ENCODE peak calls at places on chromosome 19, in six cellular contexts. One of them, this sample, is unnamed.

GRCh38 chr19:15294591-15294990 is 37.7 kb downstream of the BRD4 start:
- DNase-seq in H9: no peak
- DNase-seq in mesendoderm: no peak
- DNase-seq in IMR-90: no peak
- DNase-seq in mesenchymal stem cell: no peak
- DNase-seq in H1: no peak
- DNase-seq in this sample: no peak

GRCh38 chr19:14117668-14118164 is at the start of gene PRKACA:
- DNase-seq in H9: peak; percentile 99
- DNase-seq in H1: peak; percentile 91
- DNase-seq in IMR-90: peak; percentile 98
- DNase-seq in mesendoderm: peak; percentile 99
- DNase-seq in mesenchymal stem cell: peak; percentile 99
- DNase-seq in this sample: peak; percentile 99

GRCh38 chr19:11332822-11333221 is 6.6 kb downstream of the RAB3D start:
- DNase-seq in H9: no peak
- DNase-seq in IMR-90: no peak
- DNase-seq in mesendoderm: no peak
- DNase-seq in mesenchymal stem cell: no peak
- DNase-seq in H1: no peak
- DNase-seq in this sample: no peak

GRCh38 chr19:5090780-5091575 is 122.1 kb downstream of the KDM4B start:
- DNase-seq in mesendoderm: peak; percentile 50
- DNase-seq in H1: no peak
- DNase-seq in mesenchymal stem cell: peak; percentile 51
- DNase-seq in H9: no peak
- DNase-seq in IMR-90: peak; percentile 15
- DNase-seq in this sample: peak; percentile 24

GRCh38 chr19:2732157-2732725 is 7.6 kb downstream of the SLC39A3 start:
- DNase-seq in H1: no peak
- DNase-seq in mesendoderm: no peak
- DNase-seq in mesenchymal stem cell: no peak
- DNase-seq in IMR-90: no peak
- DNase-seq in H9: no peak
- DNase-seq in this sample: no peak

GRCh38 chr19:33333151-33333550 is 30.8 kb upstream of the CEBPA start:
- DNase-seq in IMR-90: no peak
- DNase-seq in H1: no peak
- DNase-seq in mesenchymal stem cell: no peak
- DNase-seq in mesendoderm: no peak
- DNase-seq in H9: no peak
- DNase-seq in this sample: no peak

GRCh38 chr19:38004100-38004504 is 97.1 kb downstream of the SIPA1L3 start:
- DNase-seq in H1: no peak
- DNase-seq in H9: no peak
- DNase-seq in mesendoderm: no peak
- DNase-seq in mesenchymal stem cell: no peak
- DNase-seq in IMR-90: no peak
- DNase-seq in this sample: no peak

GRCh38 chr19:18771328-18772242 is 19.5 kb downstream of the COMP start:
- DNase-seq in IMR-90: no peak
- DNase-seq in mesenchymal stem cell: no peak
- DNase-seq in H9: peak; percentile 62
- DNase-seq in mesendoderm: peak; percentile 54
- DNase-seq in H1: no peak
- DNase-seq in this sample: no peak

GRCh38 chr19:38728752-38729541 is 15.3 kb downstream of the CAPN12 start:
- DNase-seq in H9: no peak
- DNase-seq in H1: no peak
- DNase-seq in mesendoderm: no peak
- DNase-seq in mesenchymal stem cell: no peak
- DNase-seq in IMR-90: no peak
- DNase-seq in this sample: no peak

GRCh38 chr19:33194884-33195710 is 967 bp downstream of the LRP3 start:
- DNase-seq in H9: no peak
- DNase-seq in IMR-90: peak; percentile 48
- DNase-seq in mesenchymal stem cell: peak; percentile 66
- DNase-seq in mesendoderm: peak; percentile 28
- DNase-seq in H1: no peak
- DNase-seq in this sample: no peak

DNA sequence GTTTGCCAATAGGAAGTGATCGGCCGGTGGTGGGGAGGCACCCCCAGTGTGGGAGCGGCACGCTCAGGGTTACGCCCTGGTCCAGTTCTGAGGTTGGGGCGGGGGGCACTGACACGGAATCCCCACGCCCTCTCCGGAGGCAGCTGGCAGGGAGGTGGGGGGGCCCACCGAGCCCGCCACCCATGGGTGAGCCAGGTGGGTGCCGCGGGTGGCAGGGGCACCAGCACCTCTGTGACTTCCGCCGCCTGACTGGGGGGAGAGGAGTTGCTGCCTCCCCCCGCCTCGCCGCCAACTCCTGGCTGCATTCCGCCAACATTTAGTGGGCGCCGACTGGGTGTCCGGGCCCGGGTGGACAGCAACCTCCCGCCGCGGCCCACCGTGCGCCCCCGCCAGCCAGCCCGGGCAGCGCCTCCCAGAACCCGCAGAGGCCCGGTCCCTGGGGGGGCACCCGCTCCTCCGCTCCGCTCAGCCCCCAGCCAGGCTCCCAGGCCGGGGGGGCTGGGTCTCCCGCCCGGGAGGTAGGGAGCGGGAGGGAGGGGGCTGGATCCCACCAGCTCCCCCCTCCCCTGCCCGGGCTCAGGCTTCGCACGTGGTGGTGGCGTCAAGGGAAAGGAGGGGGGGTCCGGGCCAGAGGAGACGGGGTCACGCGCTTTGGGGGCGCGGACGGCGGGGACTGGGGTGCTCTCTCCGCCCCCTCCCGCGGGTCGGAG is 2.0 kb downstream of the ZBTB7A start:
- DNase-seq in IMR-90: no peak
- DNase-seq in H1: no peak
- DNase-seq in mesendoderm: peak; percentile 53
- DNase-seq in H9: peak; percentile 38
- DNase-seq in mesenchymal stem cell: no peak
- DNase-seq in this sample: no peak
- H2BK5ac ChIP-seq in IMR-90: peak overlapping the region; percentile 93
- H2BK5ac ChIP-seq in H1: no peak overlapping the region
- H2BK5ac ChIP-seq in mesendoderm: no peak overlapping the region
- H2BK5ac ChIP-seq in H9: no peak overlapping the region
- H2BK5ac ChIP-seq in mesenchymal stem cell: peak overlapping the region; percentile 92
- H2BK5ac ChIP-seq in this sample: peak overlapping the region; percentile 82

GRCh38 chr19:8629184-8629583 is 1.2 kb upstream of the NFILZ start:
- DNase-seq in H1: no peak
- DNase-seq in mesenchymal stem cell: no peak
- DNase-seq in H9: no peak
- DNase-seq in IMR-90: no peak
- DNase-seq in mesendoderm: no peak
- DNase-seq in this sample: no peak
- H2BK15ac ChIP-seq in H1: no peak overlapping the region
- H2BK15ac ChIP-seq in mesenchymal stem cell: no peak overlapping the region
- H2BK15ac ChIP-seq in H9: no peak overlapping the region
- H2BK15ac ChIP-seq in IMR-90: no peak overlapping the region
- H2BK15ac ChIP-seq in mesendoderm: no peak overlapping the region
- H2BK15ac ChIP-seq in this sample: no peak overlapping the region

GRCh38 chr19:49101160-49101559 is 13.0 kb upstream of the LIN7B start:
- DNase-seq in mesendoderm: no peak
- DNase-seq in IMR-90: no peak
- DNase-seq in H9: no peak
- DNase-seq in H1: no peak
- DNase-seq in mesenchymal stem cell: no peak
- DNase-seq in this sample: no peak

GRCh38 chr19:49106648-49107135 is 7.5 kb upstream of the LIN7B start:
- DNase-seq in mesenchymal stem cell: peak; percentile 50
- DNase-seq in H9: peak; percentile 81
- DNase-seq in IMR-90: peak; percentile 45
- DNase-seq in mesendoderm: peak; percentile 71
- DNase-seq in H1: no peak
- DNase-seq in this sample: peak; percentile 52

GRCh38 chr19:49102303-49102702 is 11.9 kb upstream of the LIN7B start:
- DNase-seq in IMR-90: no peak
- DNase-seq in mesendoderm: no peak
- DNase-seq in H1: no peak
- DNase-seq in H9: no peak
- DNase-seq in mesenchymal stem cell: no peak
- DNase-seq in this sample: no peak

GRCh38 chr19:49104229-49104864 is 9.8 kb upstream of the LIN7B start:
- DNase-seq in IMR-90: no peak
- DNase-seq in H9: no peak
- DNase-seq in mesenchymal stem cell: no peak
- DNase-seq in H1: no peak
- DNase-seq in mesendoderm: no peak
- DNase-seq in this sample: no peak

GRCh38 chr19:49103331-49104085 is 10.7 kb upstream of the LIN7B start:
- DNase-seq in mesendoderm: no peak
- DNase-seq in IMR-90: no peak
- DNase-seq in H1: no peak
- DNase-seq in H9: no peak
- DNase-seq in mesenchymal stem cell: no peak
- DNase-seq in this sample: no peak
- H3K4me1 ChIP-seq in mesendoderm: no peaks in the 10 kb centered on the region
- H3K4me1 ChIP-seq in IMR-90: no peaks in the 10 kb centered on the region
- H3K4me1 ChIP-seq in H1: no peaks in the 10 kb centered on the region
- H3K4me1 ChIP-seq in H9: no peaks in the 10 kb centered on the region
- H3K4me1 ChIP-seq in mesenchymal stem cell: peaks cover 2% of the 10 kb centered on the region
- H3K4me1 ChIP-seq in this sample: no peaks in the 10 kb centered on the region

DNA sequence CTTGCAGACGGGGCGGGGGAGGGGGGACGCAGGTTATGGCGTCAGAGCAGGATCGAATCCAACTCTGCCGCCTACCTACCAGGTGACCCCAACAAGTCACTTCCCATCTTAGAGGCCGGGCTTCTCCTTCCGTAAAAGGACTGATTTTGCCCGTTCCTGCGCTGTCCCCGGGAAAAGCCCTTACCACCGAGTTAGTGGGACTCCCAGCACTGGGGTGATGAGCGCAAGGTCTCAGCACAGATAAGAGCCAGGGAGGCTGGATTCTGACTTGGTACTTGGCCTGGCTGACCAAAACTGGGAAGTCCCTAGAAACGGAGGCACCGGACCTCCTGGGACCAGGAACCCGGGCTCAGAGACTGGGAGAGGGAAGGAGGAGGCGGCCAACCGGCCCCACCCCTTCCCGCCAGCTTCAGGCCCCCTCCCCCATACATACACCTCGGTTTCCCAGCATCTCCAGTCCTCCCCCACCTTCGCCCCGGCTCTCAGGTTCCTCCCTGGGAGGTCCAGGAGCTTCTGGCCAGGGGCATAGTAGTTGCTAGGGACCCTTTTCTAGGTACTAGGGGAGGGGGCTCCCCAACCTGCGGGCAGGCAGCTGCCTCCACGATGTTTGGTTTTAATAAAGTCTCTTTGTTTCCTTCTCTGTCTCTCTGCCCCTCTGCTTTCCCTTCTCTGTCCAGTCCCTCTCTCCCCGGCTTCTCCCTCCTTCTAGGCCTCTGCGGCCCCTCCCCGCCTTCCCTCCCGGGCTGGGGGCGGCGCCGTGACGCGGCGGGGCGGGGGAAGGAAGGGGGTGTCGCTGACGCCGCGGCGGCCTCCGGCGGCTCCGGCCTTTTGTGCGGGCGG is at the start of gene GRAMD1A:
- DNase-seq in H9: peak; percentile 86
- DNase-seq in mesendoderm: peak; percentile 92
- DNase-seq in mesenchymal stem cell: peak; percentile 90
- DNase-seq in H1: peak; percentile 69
- DNase-seq in IMR-90: peak; percentile 80
- DNase-seq in this sample: peak; percentile 82
- H2BK5ac ChIP-seq in H9: no peak within 1 kb of the TSS
- H2BK5ac ChIP-seq in mesendoderm: peak within 1 kb of the TSS; percentile 84
- H2BK5ac ChIP-seq in mesenchymal stem cell: peak within 1 kb of the TSS; percentile 86
- H2BK5ac ChIP-seq in H1: peak within 1 kb of the TSS; percentile 89
- H2BK5ac ChIP-seq in IMR-90: peak within 1 kb of the TSS; percentile 95
- H2BK5ac ChIP-seq in this sample: peak within 1 kb of the TSS; percentile 94

This sample was measured in neuronal stem cell.